ENCODE peak calls at places on chromosomes 4 and X, in ten cellular contexts. J, H, U, Y, E, W, A, C, B and V are unnamed samples.

GRCh38 chrX:13110427-13111324 is 66.3 kb upstream of the FAM9C start:
- DNase-seq in J (peak; percentile 34), H (no peak), U (no peak), Y (no peak), E (no peak), W (peak; percentile 27), A (no peak), C (peak; percentile 66), B (peak; percentile 3), V (no peak)

GRCh38 chr4:52825311-52826090 is 36.6 kb upstream of the RASL11B start:
- DNase-seq in J (no peak), H (no peak), U (no peak), Y (no peak), E (no peak), W (no peak), A (no peak), C (no peak), B (no peak), V (no peak)

GRCh38 chr4:185587444-185588161 is 52.3 kb upstream of the PDLIM3 start:
- DNase-seq in J (no peak), H (peak; percentile 68), U (peak; percentile 14), Y (peak; percentile 87), E (peak; percentile 36), W (peak; percentile 66), A (no peak), C (no peak), B (no peak), V (no peak)

GRCh38 chr4:62670509-62670908 is 1470.4 kb downstream of the ADGRL3 start:
- DNase-seq in J (peak; percentile 60), H (no peak), U (no peak), Y (no peak), E (no peak), W (no peak), A (no peak), C (peak; percentile 38), B (no peak), V (no peak)

GRCh38 chr4:20044936-20045335 is 206.8 kb upstream of the SLIT2 start:
- DNase-seq in J (no peak), H (no peak), U (no peak), Y (no peak), E (no peak), W (no peak), A (no peak), C (no peak), B (no peak), V (no peak)

GRCh38 chr4:18932940-18933339 is 911.4 kb upstream of the LCORL start:
- DNase-seq in J (no peak), H (no peak), U (no peak), Y (no peak), E (no peak), W (no peak), A (no peak), C (no peak), B (no peak), V (no peak)

GRCh38 chrX:72526534-72527508 is 45.8 kb downstream of the HDAC8 start:
- DNase-seq in J (no peak), H (no peak), U (no peak), Y (no peak), E (no peak), W (no peak), A (no peak), C (no peak), B (no peak), V (no peak)

GRCh38 chr4:153520871-153521329 is 54.7 kb downstream of the TMEM131L start:
- DNase-seq in J (no peak), H (no peak), U (no peak), Y (peak; percentile 36), E (no peak), W (no peak), A (no peak), C (no peak), B (no peak), V (no peak)

GRCh38 chrX:39331062-39331704 is 529.9 kb downstream of the MID1IP1 start:
- DNase-seq in J (no peak), H (no peak), U (no peak), Y (no peak), E (no peak), W (peak; percentile 27), A (no peak), C (no peak), B (no peak), V (no peak)